ENCODE peak calls at places on chromosomes 5 and 9, in nine cellular contexts. J is astrocyte; P is neural progenitor cell; G is mucosa of descending colon; O is endothelial cell; Q is GM13976; F is CD4-positive, alpha-beta T cell; U is AG04450; M is mammary epithelial cell. W is an unnamed sample.

GRCh38 chr9:71911908-71912325 is 478 bp downstream of the C9orf85 start:
- DNase-seq in F (no peak), O (no peak), J (peak; percentile 64), G (no peak), P (no peak), Q (no peak), U (no peak), M (no peak), W (no peak)

GRCh38 chr5:35136386-35136785 is 88.6 kb upstream of the AGXT2 start:
- DNase-seq in O (no peak), F (no peak), Q (no peak), U (peak; percentile 29), M (peak; percentile 65), J (peak; percentile 77), P (no peak), G (no peak), W (no peak)

GRCh38 chr5:61801174-61801573 is 469.1 kb downstream of the ZSWIM6 start:
- DNase-seq in Q (no peak), U (no peak), F (no peak), J (no peak), G (peak; percentile 6), M (no peak), O (no peak), P (no peak), W (no peak)

GRCh38 chr9:79742145-79742820 is 170.5 kb downstream of the TLE4 start:
- DNase-seq in P (no peak), Q (no peak), O (no peak), M (no peak), J (peak; percentile 27), U (no peak), F (no peak), G (no peak), W (no peak)

GRCh38 chr9:134641173-134641985 is at the start of gene COL5A1:
- DNase-seq in P (peak; percentile 96), Q (no peak), O (peak; percentile 88), F (no peak), G (peak; percentile 61), M (peak; percentile 86), J (peak; percentile 80), U (peak; percentile 74), W (peak; percentile 98)

GRCh38 chr9:83355729-83356128 is 182.5 kb downstream of the FRMD3 start:
- DNase-seq in M (no peak), U (no peak), Q (no peak), O (no peak), J (no peak), P (no peak), G (no peak), F (no peak), W (no peak)

GRCh38 chr5:179495906-179496455 is 54.4 kb upstream of the RUFY1 start:
- DNase-seq in G (no peak), M (no peak), O (no peak), P (no peak), Q (no peak), U (no peak), J (no peak), F (no peak), W (no peak)

GRCh38 chr5:154967419-154968024 is 26.6 kb downstream of the MRPL22 start:
- DNase-seq in G (peak; percentile 5), J (no peak), O (peak; percentile 26), F (no peak), P (peak; percentile 4), Q (no peak), U (no peak), M (no peak), W (no peak)

GRCh38 chr9:108078823-108079222 is 589.3 kb upstream of the KLF4 start:
- DNase-seq in O (no peak), G (no peak), F (no peak), P (no peak), U (no peak), M (no peak), J (no peak), Q (no peak), W (no peak)

GRCh38 chr5:23014251-23014650 is 161.1 kb upstream of the CDH12 start:
- DNase-seq in O (no peak), P (no peak), J (no peak), Q (no peak), M (no peak), F (no peak), G (no peak), U (no peak), W (no peak)

GRCh38 chr5:91641730-91642350 is 258.7 kb upstream of the ARRDC3 start:
- DNase-seq in J (peak; percentile 12), Q (no peak), O (no peak), G (no peak), U (peak; percentile 3), P (peak; percentile 60), F (no peak), M (peak; percentile 8), W (no peak)

GRCh38 chr5:119158144-119158543 is 87.3 kb downstream of the DMXL1 start:
- DNase-seq in O (no peak), J (no peak), G (no peak), Q (no peak), U (no peak), P (no peak), F (no peak), M (no peak), W (no peak)

GRCh38 chr9:125886365-125886764 is 139.2 kb downstream of the PBX3 start:
- DNase-seq in U (no peak), M (no peak), P (no peak), J (no peak), G (no peak), F (no peak), O (no peak), Q (no peak), W (no peak)

GRCh38 chr9:70362952-70363351 is 51.5 kb downstream of the KLF9 start:
- DNase-seq in G (no peak), Q (no peak), O (no peak), J (no peak), M (peak; percentile 17), F (no peak), P (no peak), U (no peak), W (no peak)

GRCh38 chr5:36396640-36397039 is 94.9 kb upstream of the RANBP3L start:
- DNase-seq in J (peak; percentile 39), G (no peak), O (no peak), U (no peak), M (no peak), P (no peak), Q (no peak), F (no peak), W (no peak)

DNA sequence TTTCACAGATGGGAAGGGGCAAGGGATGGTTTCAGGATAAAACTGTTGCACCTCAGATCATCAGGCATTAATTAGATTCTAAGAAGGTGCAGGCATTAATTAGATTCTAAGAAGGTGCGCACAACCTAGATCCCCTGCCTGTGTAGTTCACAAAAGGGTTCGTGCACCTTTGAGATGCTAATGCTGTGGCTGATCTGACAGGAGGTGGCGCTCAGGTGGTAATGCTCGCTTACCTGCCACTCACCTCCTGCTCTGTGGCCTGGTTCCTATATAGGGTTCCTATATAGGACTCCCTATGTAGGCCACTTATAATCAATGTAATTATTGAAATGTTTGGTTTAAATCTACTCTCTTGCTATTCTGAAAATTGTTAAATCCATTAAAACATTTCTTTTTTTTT is 171.0 kb downstream of the MSX2 start:
- DNase-seq in G (no peak), J (no peak), U (no peak), Q (no peak), P (no peak), O (no peak), M (no peak), F (no peak), W (no peak)
- TF ChIP-seq CTCF in G (no peak), J (no peak), U (no peak), Q (no peak), P (no peak), O (no peak), M (no peak), F (no peak), W (no peak)

GRCh38 chr5:116308391-116308790 is 223.6 kb downstream of the COMMD10 start:
- DNase-seq in M (no peak), G (no peak), Q (no peak), U (no peak), F (no peak), P (no peak), J (no peak), O (no peak), W (no peak)
- TF ChIP-seq CTCF in M (no peak), G (no peak), Q (no peak), U (no peak), F (no peak), P (no peak), J (no peak), O (no peak), W (no peak)

DNA sequence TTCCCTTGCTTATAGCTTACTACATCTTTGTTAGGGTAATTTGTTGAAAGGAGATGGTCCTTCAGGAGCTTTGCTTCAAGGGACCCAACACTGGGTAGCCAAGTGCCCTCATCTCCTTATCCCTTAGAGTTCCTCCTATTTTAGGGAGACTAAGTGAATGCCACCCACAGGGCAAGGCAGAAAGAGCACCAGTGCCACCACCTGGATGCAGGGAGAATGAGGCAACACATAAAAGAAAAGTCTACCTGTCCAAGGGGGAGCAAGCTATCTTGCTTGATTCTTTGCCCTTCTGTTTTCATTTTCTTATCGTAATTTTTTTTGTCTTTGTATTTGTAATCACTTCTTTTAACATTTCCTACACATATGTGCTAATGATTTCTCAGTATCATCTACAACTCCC is 205.5 kb downstream of the NPR3 start:
- DNase-seq in F (no peak), G (peak; percentile 17), M (peak; percentile 41), O (no peak), P (peak; percentile 50), J (peak; percentile 13), U (peak; percentile 2), Q (no peak), W (no peak)
- TF ChIP-seq CTCF in F (no peak), G (no peak), M (peak; percentile 88), O (no peak), P (peak; percentile 62), J (peak; percentile 44), U (peak; percentile 71), Q (no peak), W (peak; percentile 68)

GRCh38 chr5:120738568-120738967 is 274.5 kb downstream of the PRR16 start:
- DNase-seq in P (no peak), J (no peak), Q (no peak), O (no peak), U (no peak), G (no peak), M (no peak), F (no peak), W (no peak)

GRCh38 chr5:120740989-120741388 is 276.9 kb downstream of the PRR16 start:
- DNase-seq in U (no peak), F (no peak), Q (no peak), P (no peak), G (no peak), J (no peak), M (no peak), O (no peak), W (no peak)

GRCh38 chr5:120730214-120730613 is 266.1 kb downstream of the PRR16 start:
- DNase-seq in J (no peak), G (no peak), U (no peak), Q (no peak), O (no peak), F (no peak), M (no peak), P (no peak), W (no peak)

GRCh38 chr5:120734033-120734432 is 269.9 kb downstream of the PRR16 start:
- DNase-seq in O (peak; percentile 5), M (no peak), F (no peak), Q (no peak), U (no peak), P (peak; percentile 23), J (no peak), G (no peak), W (no peak)

GRCh38 chr5:120735076-120735475 is 271.0 kb downstream of the PRR16 start:
- DNase-seq in O (no peak), J (no peak), M (peak; percentile 1), P (no peak), Q (no peak), G (no peak), U (no peak), F (no peak), W (no peak)
- TF ChIP-seq CTCF in O (no peak), J (no peak), M (peak; percentile 12), P (no peak), Q (no peak), G (no peak), U (no peak), F (no peak), W (peak; percentile 29)